ENCODE peak calls at places on chromosome 3, in seven cellular contexts. One of them, this sample, is unnamed.

GRCh38 chr3:15953841-15954240 is 156.1 kb upstream of the ANKRD28 start:
- DNase-seq in A549: no peak
- DNase-seq in CD8-positive, alpha-beta T cell: no peak
- DNase-seq in cardiac muscle cell: no peak
- DNase-seq in foreskin keratinocyte: peak
- DNase-seq in brain microvascular endothelial cell: no peak
- DNase-seq in lower lobe of right lung: no peak
- DNase-seq in this sample: no peak

GRCh38 chr3:128190501-128190900 is 37.2 kb downstream of the EEFSEC start:
- DNase-seq in A549: no peak
- DNase-seq in CD8-positive, alpha-beta T cell: no peak
- DNase-seq in cardiac muscle cell: no peak
- DNase-seq in foreskin keratinocyte: no peak
- DNase-seq in brain microvascular endothelial cell: no peak
- DNase-seq in lower lobe of right lung: no peak
- DNase-seq in this sample: no peak

GRCh38 chr3:195764961-195765706 is 44.4 kb downstream of the MUC20 start:
- DNase-seq in A549: no peak
- DNase-seq in CD8-positive, alpha-beta T cell: no peak
- DNase-seq in cardiac muscle cell: no peak
- DNase-seq in foreskin keratinocyte: no peak
- DNase-seq in brain microvascular endothelial cell: no peak
- DNase-seq in lower lobe of right lung: peak
- DNase-seq in this sample: no peak

GRCh38 chr3:127286571-127287140 is 1.2 kb downstream of the PRR20G start:
- DNase-seq in A549: no peak
- DNase-seq in CD8-positive, alpha-beta T cell: no peak
- DNase-seq in cardiac muscle cell: no peak
- DNase-seq in foreskin keratinocyte: peak
- DNase-seq in brain microvascular endothelial cell: peak
- DNase-seq in lower lobe of right lung: no peak
- DNase-seq in this sample: no peak

GRCh38 chr3:100609305-100609704 is at the start of gene ADGRG7:
- DNase-seq in A549: no peak
- DNase-seq in CD8-positive, alpha-beta T cell: no peak
- DNase-seq in cardiac muscle cell: no peak
- DNase-seq in foreskin keratinocyte: no peak
- DNase-seq in brain microvascular endothelial cell: no peak
- DNase-seq in lower lobe of right lung: no peak
- DNase-seq in this sample: no peak

GRCh38 chr3:142649996-142650693 is 54.0 kb downstream of the PLS1 start:
- DNase-seq in A549: no peak
- DNase-seq in CD8-positive, alpha-beta T cell: no peak
- DNase-seq in cardiac muscle cell: no peak
- DNase-seq in foreskin keratinocyte: no peak
- DNase-seq in brain microvascular endothelial cell: no peak
- DNase-seq in lower lobe of right lung: no peak
- DNase-seq in this sample: no peak

GRCh38 chr3:20930034-20930433 is 744.0 kb upstream of the SGO1 start:
- DNase-seq in A549: no peak
- DNase-seq in CD8-positive, alpha-beta T cell: no peak
- DNase-seq in cardiac muscle cell: peak
- DNase-seq in foreskin keratinocyte: no peak
- DNase-seq in brain microvascular endothelial cell: peak
- DNase-seq in lower lobe of right lung: no peak
- DNase-seq in this sample: no peak

GRCh38 chr3:104510091-104510860 is 856.4 kb upstream of the ALCAM start:
- DNase-seq in A549: no peak
- DNase-seq in CD8-positive, alpha-beta T cell: no peak
- DNase-seq in cardiac muscle cell: peak
- DNase-seq in foreskin keratinocyte: no peak
- DNase-seq in brain microvascular endothelial cell: no peak
- DNase-seq in lower lobe of right lung: no peak
- DNase-seq in this sample: no peak

GRCh38 chr3:18501679-18502343 is 76.7 kb upstream of the SATB1 start:
- DNase-seq in A549: no peak
- DNase-seq in CD8-positive, alpha-beta T cell: no peak
- DNase-seq in cardiac muscle cell: no peak
- DNase-seq in foreskin keratinocyte: peak
- DNase-seq in brain microvascular endothelial cell: no peak
- DNase-seq in lower lobe of right lung: no peak
- DNase-seq in this sample: no peak

GRCh38 chr3:16587703-16588070 is 17.5 kb downstream of the DAZL start:
- DNase-seq in A549: no peak
- DNase-seq in CD8-positive, alpha-beta T cell: no peak
- DNase-seq in cardiac muscle cell: no peak
- DNase-seq in foreskin keratinocyte: no peak
- DNase-seq in brain microvascular endothelial cell: no peak
- DNase-seq in lower lobe of right lung: no peak
- DNase-seq in this sample: no peak

GRCh38 chr3:152176241-152176640 is 92.5 kb upstream of the MBNL1 start:
- DNase-seq in A549: no peak
- DNase-seq in CD8-positive, alpha-beta T cell: no peak
- DNase-seq in cardiac muscle cell: no peak
- DNase-seq in foreskin keratinocyte: no peak
- DNase-seq in brain microvascular endothelial cell: peak
- DNase-seq in lower lobe of right lung: no peak
- DNase-seq in this sample: no peak

GRCh38 chr3:56304069-56304468 is 164.2 kb downstream of the ERC2 start:
- DNase-seq in A549: no peak
- DNase-seq in CD8-positive, alpha-beta T cell: no peak
- DNase-seq in cardiac muscle cell: no peak
- DNase-seq in foreskin keratinocyte: no peak
- DNase-seq in brain microvascular endothelial cell: no peak
- DNase-seq in lower lobe of right lung: no peak
- DNase-seq in this sample: no peak

GRCh38 chr3:56302417-56302816 is 165.8 kb downstream of the ERC2 start:
- DNase-seq in A549: no peak
- DNase-seq in CD8-positive, alpha-beta T cell: no peak
- DNase-seq in cardiac muscle cell: peak
- DNase-seq in foreskin keratinocyte: no peak
- DNase-seq in brain microvascular endothelial cell: no peak
- DNase-seq in lower lobe of right lung: no peak
- DNase-seq in this sample: no peak

GRCh38 chr3:56309465-56309864 is 158.8 kb downstream of the ERC2 start:
- DNase-seq in A549: no peak
- DNase-seq in CD8-positive, alpha-beta T cell: no peak
- DNase-seq in cardiac muscle cell: no peak
- DNase-seq in foreskin keratinocyte: no peak
- DNase-seq in brain microvascular endothelial cell: no peak
- DNase-seq in lower lobe of right lung: no peak
- DNase-seq in this sample: no peak

DNA sequence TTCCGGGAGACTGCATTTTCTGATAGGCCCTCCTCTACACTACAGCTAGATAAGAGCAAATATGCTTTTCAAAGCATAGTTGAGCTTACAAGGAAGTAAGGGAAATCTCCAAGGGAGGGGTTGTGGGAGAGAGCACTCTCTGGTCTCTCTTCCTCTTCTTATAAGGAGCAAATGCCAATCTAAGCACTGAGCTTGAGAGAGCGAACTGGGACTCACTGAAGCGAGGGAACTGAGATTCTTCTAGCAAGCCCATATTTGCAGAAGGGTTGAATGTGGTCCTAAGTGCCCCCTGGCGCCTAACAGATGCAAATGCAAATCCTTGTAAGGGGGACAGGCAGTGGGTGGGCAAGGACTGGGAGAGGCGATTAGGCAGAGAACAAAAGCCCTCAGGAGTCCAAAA is 164.8 kb downstream of the ERC2 start:
- DNase-seq in A549: no peak
- DNase-seq in CD8-positive, alpha-beta T cell: no peak
- DNase-seq in cardiac muscle cell: peak
- DNase-seq in foreskin keratinocyte: no peak
- DNase-seq in brain microvascular endothelial cell: peak
- DNase-seq in lower lobe of right lung: no peak
- DNase-seq in this sample: no peak
- TF ChIP-seq CTCF in A549: peak
- TF ChIP-seq CTCF in CD8-positive, alpha-beta T cell: peak
- TF ChIP-seq CTCF in cardiac muscle cell: peak
- TF ChIP-seq CTCF in foreskin keratinocyte: peak
- TF ChIP-seq CTCF in brain microvascular endothelial cell: peak
- TF ChIP-seq CTCF in lower lobe of right lung: peak
- TF ChIP-seq CTCF in this sample: no peak

GRCh38 chr3:71890356-71890931 is 105.5 kb upstream of the PROK2 start:
- DNase-seq in A549: no peak
- DNase-seq in CD8-positive, alpha-beta T cell: no peak
- DNase-seq in cardiac muscle cell: peak
- DNase-seq in foreskin keratinocyte: no peak
- DNase-seq in brain microvascular endothelial cell: no peak
- DNase-seq in lower lobe of right lung: no peak
- DNase-seq in this sample: no peak

GRCh38 chr3:71887256-71887655 is 102.3 kb upstream of the PROK2 start:
- DNase-seq in A549: no peak
- DNase-seq in CD8-positive, alpha-beta T cell: no peak
- DNase-seq in cardiac muscle cell: no peak
- DNase-seq in foreskin keratinocyte: no peak
- DNase-seq in brain microvascular endothelial cell: no peak
- DNase-seq in lower lobe of right lung: no peak
- DNase-seq in this sample: no peak

GRCh38 chr3:71893702-71894479 is 108.9 kb upstream of the PROK2 start:
- DNase-seq in A549: no peak
- DNase-seq in CD8-positive, alpha-beta T cell: no peak
- DNase-seq in cardiac muscle cell: no peak
- DNase-seq in foreskin keratinocyte: no peak
- DNase-seq in brain microvascular endothelial cell: no peak
- DNase-seq in lower lobe of right lung: no peak
- DNase-seq in this sample: no peak

GRCh38 chr3:71893120-71893519 is 108.2 kb upstream of the PROK2 start:
- DNase-seq in A549: no peak
- DNase-seq in CD8-positive, alpha-beta T cell: no peak
- DNase-seq in cardiac muscle cell: no peak
- DNase-seq in foreskin keratinocyte: no peak
- DNase-seq in brain microvascular endothelial cell: no peak
- DNase-seq in lower lobe of right lung: no peak
- DNase-seq in this sample: no peak

GRCh38 chr3:71891483-71891882 is 106.5 kb upstream of the PROK2 start:
- DNase-seq in A549: no peak
- DNase-seq in CD8-positive, alpha-beta T cell: no peak
- DNase-seq in cardiac muscle cell: no peak
- DNase-seq in foreskin keratinocyte: no peak
- DNase-seq in brain microvascular endothelial cell: no peak
- DNase-seq in lower lobe of right lung: no peak
- DNase-seq in this sample: no peak
- TF ChIP-seq CTCF in A549: no peak
- TF ChIP-seq CTCF in CD8-positive, alpha-beta T cell: no peak
- TF ChIP-seq CTCF in cardiac muscle cell: no peak
- TF ChIP-seq CTCF in foreskin keratinocyte: no peak
- TF ChIP-seq CTCF in brain microvascular endothelial cell: no peak
- TF ChIP-seq CTCF in lower lobe of right lung: no peak
- TF ChIP-seq CTCF in this sample: no peak

GRCh38 chr3:192207239-192207638 is 520.1 kb downstream of the FGF12 start:
- DNase-seq in A549: no peak
- DNase-seq in CD8-positive, alpha-beta T cell: no peak
- DNase-seq in cardiac muscle cell: no peak
- DNase-seq in foreskin keratinocyte: no peak
- DNase-seq in brain microvascular endothelial cell: no peak
- DNase-seq in lower lobe of right lung: no peak
- DNase-seq in this sample: no peak

GRCh38 chr3:192216067-192216466 is 511.3 kb downstream of the FGF12 start:
- DNase-seq in A549: no peak
- DNase-seq in CD8-positive, alpha-beta T cell: no peak
- DNase-seq in cardiac muscle cell: no peak
- DNase-seq in foreskin keratinocyte: no peak
- DNase-seq in brain microvascular endothelial cell: no peak
- DNase-seq in lower lobe of right lung: no peak
- DNase-seq in this sample: no peak

GRCh38 chr3:192212979-192213378 is 514.4 kb downstream of the FGF12 start:
- DNase-seq in A549: no peak
- DNase-seq in CD8-positive, alpha-beta T cell: no peak
- DNase-seq in cardiac muscle cell: no peak
- DNase-seq in foreskin keratinocyte: no peak
- DNase-seq in brain microvascular endothelial cell: no peak
- DNase-seq in lower lobe of right lung: no peak
- DNase-seq in this sample: no peak

GRCh38 chr3:192207661-192208060 is 519.7 kb downstream of the FGF12 start:
- DNase-seq in A549: no peak
- DNase-seq in CD8-positive, alpha-beta T cell: no peak
- DNase-seq in cardiac muscle cell: no peak
- DNase-seq in foreskin keratinocyte: no peak
- DNase-seq in brain microvascular endothelial cell: no peak
- DNase-seq in lower lobe of right lung: peak
- DNase-seq in this sample: no peak

GRCh38 chr3:192212335-192212734 is 515.0 kb downstream of the FGF12 start:
- DNase-seq in A549: no peak
- DNase-seq in CD8-positive, alpha-beta T cell: no peak
- DNase-seq in cardiac muscle cell: no peak
- DNase-seq in foreskin keratinocyte: no peak
- DNase-seq in brain microvascular endothelial cell: no peak
- DNase-seq in lower lobe of right lung: no peak
- DNase-seq in this sample: no peak
- TF ChIP-seq CTCF in A549: no peak
- TF ChIP-seq CTCF in CD8-positive, alpha-beta T cell: no peak
- TF ChIP-seq CTCF in cardiac muscle cell: no peak
- TF ChIP-seq CTCF in foreskin keratinocyte: peak
- TF ChIP-seq CTCF in brain microvascular endothelial cell: peak
- TF ChIP-seq CTCF in lower lobe of right lung: no peak
- TF ChIP-seq CTCF in this sample: no peak

GRCh38 chr3:133821767-133822638 is 16.4 kb downstream of the SRPRB start:
- DNase-seq in A549: no peak
- DNase-seq in CD8-positive, alpha-beta T cell: no peak
- DNase-seq in cardiac muscle cell: peak
- DNase-seq in foreskin keratinocyte: peak
- DNase-seq in brain microvascular endothelial cell: peak
- DNase-seq in lower lobe of right lung: no peak
- DNase-seq in this sample: no peak
- TF ChIP-seq CTCF in A549: no peak
- TF ChIP-seq CTCF in CD8-positive, alpha-beta T cell: no peak
- TF ChIP-seq CTCF in cardiac muscle cell: no peak
- TF ChIP-seq CTCF in foreskin keratinocyte: peak
- TF ChIP-seq CTCF in brain microvascular endothelial cell: no peak
- TF ChIP-seq CTCF in lower lobe of right lung: no peak
- TF ChIP-seq CTCF in this sample: no peak

DNA sequence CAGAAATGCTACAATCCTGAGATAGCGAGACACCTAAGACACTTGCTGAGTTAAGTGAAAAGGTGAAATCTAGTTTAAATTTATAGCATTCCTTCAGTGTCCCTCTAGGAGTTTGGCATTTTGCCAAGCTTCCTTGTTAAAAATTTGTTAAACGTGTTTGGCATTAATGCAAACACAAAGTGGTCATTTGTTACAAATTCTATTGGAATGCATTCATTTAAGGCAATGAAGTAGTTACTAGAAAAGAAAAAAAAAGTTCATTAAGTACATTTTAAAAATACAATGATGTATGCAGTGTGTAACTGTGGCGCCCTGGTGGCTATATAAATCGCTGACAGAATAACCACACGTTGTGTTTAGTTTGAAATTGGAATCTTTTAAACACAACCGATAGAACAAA is 31.3 kb upstream of the WNT5A start:
- DNase-seq in A549: no peak
- DNase-seq in CD8-positive, alpha-beta T cell: no peak
- DNase-seq in cardiac muscle cell: no peak
- DNase-seq in foreskin keratinocyte: peak
- DNase-seq in brain microvascular endothelial cell: no peak
- DNase-seq in lower lobe of right lung: no peak
- DNase-seq in this sample: no peak
- TF ChIP-seq CTCF in A549: no peak
- TF ChIP-seq CTCF in CD8-positive, alpha-beta T cell: no peak
- TF ChIP-seq CTCF in cardiac muscle cell: no peak
- TF ChIP-seq CTCF in foreskin keratinocyte: no peak
- TF ChIP-seq CTCF in brain microvascular endothelial cell: no peak
- TF ChIP-seq CTCF in lower lobe of right lung: no peak
- TF ChIP-seq CTCF in this sample: no peak

This sample was measured in CD14-positive monocyte.